ENCODE peak calls at places on chromosomes 1 and 21, in six cellular contexts. K is thoracic aorta, Y is upper lobe of right lung, P is breast epithelium, R is uterus, Q is GM12878. I is an unnamed sample.

GRCh38 chr1:243471754-243472725 is 216.2 kb downstream of the SDCCAG8 start:
- DNase-seq in Q (peak; percentile 26), P (no peak), R (no peak), Y (no peak), K (no peak), I (no peak)

GRCh38 chr1:32758177-32758794 is 55.7 kb upstream of the SYNC start:
- DNase-seq in R (no peak), Y (no peak), Q (no peak), P (no peak), K (no peak), I (no peak)

GRCh38 chr21:34215911-34216310 is 142.5 kb downstream of the MRPS6 start:
- DNase-seq in R (no peak), Q (no peak), P (no peak), Y (no peak), K (no peak), I (no peak)

GRCh38 chr1:88736633-88737248 is 52.7 kb downstream of the PKN2 start:
- DNase-seq in Q (no peak), R (no peak), K (no peak), Y (no peak), P (no peak), I (no peak)

GRCh38 chr1:119080586-119080985 is 59.9 kb downstream of the WARS2 start:
- DNase-seq in Q (no peak), R (peak; percentile 20), K (no peak), Y (no peak), P (no peak), I (peak; percentile 80)

GRCh38 chr1:165501975-165502358 is 41.8 kb upstream of the LRRC52 start:
- DNase-seq in Q (no peak), K (no peak), Y (no peak), R (no peak), P (no peak), I (no peak)

GRCh38 chr1:59804301-59804700 is 10.4 kb upstream of the HOOK1 start:
- DNase-seq in R (no peak), Y (no peak), Q (no peak), K (no peak), P (no peak), I (no peak)

GRCh38 chr21:46368533-46369285 is 44.8 kb downstream of the PCNT start:
- DNase-seq in P (no peak), Q (peak; percentile 65), R (no peak), K (no peak), Y (no peak), I (no peak)

GRCh38 chr1:43539726-43540434 is 9.2 kb downstream of the PTPRF start:
- DNase-seq in P (no peak), R (no peak), Y (peak; percentile 47), Q (no peak), K (no peak), I (no peak)

GRCh38 chr1:18217398-18218043 is 109.9 kb downstream of the IGSF21 start:
- DNase-seq in R (no peak), Y (no peak), P (no peak), Q (no peak), K (no peak), I (no peak)

GRCh38 chr1:83761084-83761760 is 237.7 kb downstream of the TTLL7 start:
- DNase-seq in R (no peak), Q (peak; percentile 45), K (no peak), Y (no peak), P (no peak), I (no peak)

GRCh38 chr1:31602081-31602480 is 15.4 kb upstream of the HCRTR1 start:
- DNase-seq in Q (no peak), R (no peak), K (no peak), Y (no peak), P (no peak), I (no peak)

GRCh38 chr21:44738621-44739020 is 27.2 kb upstream of the TSPEAR start:
- DNase-seq in Y (no peak), R (no peak), P (no peak), K (no peak), Q (no peak), I (no peak)

GRCh38 chr1:36006941-36007500 is 76.1 kb downstream of the AGO3 start:
- DNase-seq in P (no peak), Y (no peak), Q (no peak), R (no peak), K (no peak), I (no peak)

GRCh38 chr1:160550572-160551034 is 27.5 kb upstream of the SLAMF6 start:
- DNase-seq in K (no peak), Q (no peak), P (no peak), R (no peak), Y (peak; percentile 66), I (no peak)

GRCh38 chr1:11847667-11848445 is at the start of gene NPPA:
- DNase-seq in Y (no peak), Q (no peak), R (no peak), P (no peak), K (no peak), I (no peak)

GRCh38 chr1:44631647-44632510 is 42.4 kb downstream of the TMEM53 start:
- DNase-seq in P (peak; percentile 93), K (peak; percentile 74), Q (peak; percentile 37), R (peak; percentile 89), Y (peak; percentile 97), I (no peak)

GRCh38 chr1:198157847-198158765 is 1.3 kb downstream of the NEK7 start:
- DNase-seq in R (no peak), K (no peak), Q (no peak), P (no peak), Y (no peak), I (no peak)

GRCh38 chr1:174136714-174137113 is 22.6 kb upstream of the RABGAP1L start:
- DNase-seq in Y (no peak), K (no peak), R (no peak), Q (no peak), P (no peak), I (no peak)

GRCh38 chr1:174134000-174134659 is 25.2 kb upstream of the RABGAP1L start:
- DNase-seq in Y (no peak), Q (no peak), R (no peak), P (no peak), K (no peak), I (no peak)

GRCh38 chr1:174135200-174135599 is 24.1 kb upstream of the RABGAP1L start:
- DNase-seq in Y (no peak), R (no peak), Q (no peak), P (no peak), K (no peak), I (no peak)

GRCh38 chr1:174131032-174131638 is 28.2 kb upstream of the RABGAP1L start:
- DNase-seq in K (no peak), R (no peak), P (no peak), Y (no peak), Q (no peak), I (no peak)
- TF ChIP-seq CTCF in K (no peak), R (no peak), P (no peak), Y (no peak), Q (no peak), I (no peak)

DNA sequence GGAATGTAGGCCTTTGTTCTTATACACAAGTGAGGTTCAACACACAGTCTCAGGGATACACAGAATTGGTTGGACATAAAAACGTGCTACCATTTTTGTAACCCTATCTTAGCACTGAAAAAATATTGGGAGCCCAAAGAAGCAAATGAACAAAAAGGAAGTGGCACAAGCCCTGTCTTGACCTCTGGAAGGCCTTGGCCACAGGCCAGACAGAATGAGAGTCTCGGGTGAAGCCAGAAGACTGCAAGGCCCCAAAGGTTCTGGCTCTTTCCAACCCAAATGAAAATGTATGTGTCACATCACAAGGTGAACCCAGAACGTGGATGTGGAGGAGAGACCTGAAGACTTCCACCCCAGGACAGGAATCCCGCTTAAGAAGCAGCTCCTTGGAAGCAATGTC is 57.3 kb downstream of the PGBD5 start:
- DNase-seq in R (no peak), Q (no peak), Y (no peak), K (no peak), P (no peak), I (no peak)
- H3K27me3 ChIP-seq in R (no peaks in the 10 kb centered on the region), Q (peaks cover 3% of the 10 kb centered on the region), Y (no peaks in the 10 kb centered on the region), K (no peaks in the 10 kb centered on the region), P (no peaks in the 10 kb centered on the region), I (no peaks in the 10 kb centered on the region)

GRCh38 chr1:232437510-232437909 is 192.4 kb downstream of the SIPA1L2 start:
- DNase-seq in P (no peak), R (no peak), K (no peak), Q (no peak), Y (no peak), I (no peak)
- H3K4me3 ChIP-seq in P (no peak overlapping the region), R (no peak overlapping the region), K (no peak overlapping the region), Q (no peak overlapping the region), Y (no peak overlapping the region), I (no peak overlapping the region)

GRCh38 chr1:78143152-78143551 is 97.4 kb downstream of the GIPC2 start:
- DNase-seq in Y (no peak), R (no peak), Q (peak; percentile 38), P (no peak), K (no peak), I (no peak)
- TF ChIP-seq CTCF in Y (no peak), R (no peak), Q (no peak), P (no peak), K (no peak), I (no peak)

GRCh38 chr1:235613617-235614016 is 36.0 kb downstream of the GNG4 start:
- DNase-seq in K (no peak), R (no peak), Q (no peak), Y (no peak), P (no peak), I (no peak)

GRCh38 chr1:235612761-235613160 is 36.8 kb downstream of the GNG4 start:
- DNase-seq in P (no peak), K (no peak), Y (no peak), Q (no peak), R (no peak), I (no peak)

GRCh38 chr1:235617808-235618207 is 31.8 kb downstream of the GNG4 start:
- DNase-seq in Q (no peak), R (no peak), Y (no peak), K (no peak), P (no peak), I (no peak)

GRCh38 chr1:235614442-235614954 is 35.1 kb downstream of the GNG4 start:
- DNase-seq in Y (no peak), P (no peak), Q (no peak), K (no peak), R (no peak), I (no peak)

DNA sequence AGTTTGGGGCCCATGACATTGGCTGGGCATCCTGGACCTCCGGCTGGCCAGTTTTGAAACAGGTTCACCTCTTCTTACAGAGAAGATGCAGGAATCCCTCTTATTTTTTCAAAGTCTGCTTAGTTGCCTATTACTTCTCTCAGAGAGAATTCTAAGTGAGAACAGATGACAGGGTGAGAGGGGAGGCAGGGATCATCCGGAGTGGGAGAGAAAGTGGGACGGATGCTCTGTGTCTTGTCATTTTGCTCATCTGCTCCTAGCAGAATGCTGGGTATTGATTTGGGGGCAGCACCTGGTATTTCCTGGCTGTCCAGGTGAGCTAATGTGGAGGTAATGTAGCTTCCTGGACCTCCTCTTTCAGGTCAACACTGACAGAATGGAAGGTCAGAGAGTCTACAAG is 32.4 kb downstream of the GNG4 start:
- DNase-seq in R (no peak), P (no peak), Q (no peak), Y (no peak), K (no peak), I (no peak)
- H3K27me3 ChIP-seq in R (no peaks in the 10 kb centered on the region), P (no peaks in the 10 kb centered on the region), Q (peaks cover 3% of the 10 kb centered on the region), Y (peaks cover under 1% of the 10 kb centered on the region), K (no peaks in the 10 kb centered on the region), I (peaks cover 2% of the 10 kb centered on the region)

I was measured in BJ.